ENCODE peak calls at places on chromosomes 7 and 10, in four cellular contexts. U is CD4-positive, alpha-beta T cell; A is HT-29; W is cerebellum. V is an unnamed sample.

GRCh38 chr7:101869026-101869900 is 51.8 kb downstream of the CUX1 start:
- DNase-seq in W (no peak), U (no peak), A (no peak), V (no peak)

GRCh38 chr10:27247441-27247840 is 6.8 kb upstream of the ACBD5 start:
- DNase-seq in A (no peak), W (no peak), U (no peak), V (no peak)

GRCh38 chr7:74051629-74052410 is 23.8 kb downstream of the ELN start:
- DNase-seq in A (peak), W (no peak), U (no peak), V (no peak)

GRCh38 chr10:90398551-90398950 is 459.3 kb downstream of the HTR7 start:
- DNase-seq in U (no peak), A (no peak), W (no peak), V (no peak)

GRCh38 chr7:68613405-68613804 is 984.9 kb upstream of the AUTS2 start:
- DNase-seq in U (no peak), A (no peak), W (no peak), V (no peak)

GRCh38 chr10:57692255-57692980 is 575.3 kb downstream of the IPMK start:
- DNase-seq in W (no peak), U (no peak), A (peak), V (no peak)

GRCh38 chr7:122715183-122715582 is 12.5 kb upstream of the RNF148 start:
- DNase-seq in W (no peak), A (no peak), U (no peak), V (peak)

GRCh38 chr10:18362892-18363291 is 222.7 kb downstream of the CACNB2 start:
- DNase-seq in U (no peak), A (no peak), W (no peak), V (no peak)

GRCh38 chr7:38382627-38383026 is 109.2 kb upstream of the TARP start:
- DNase-seq in W (no peak), A (no peak), U (no peak), V (peak)

V was measured in G401.